ENCODE peak calls at places on chromosomes 11 and 22, in eight cellular contexts. One of them, this sample, is unnamed.

GRCh38 chr11:75717608-75718403 is at the start of gene MOGAT2:
- DNase-seq in HCT116: no peak
- DNase-seq in CD8-positive, alpha-beta T cell: no peak
- DNase-seq in lower lobe of right lung: no peak
- DNase-seq in glutamatergic neuron: no peak
- DNase-seq in lung: no peak
- DNase-seq in fibroblast of the aortic adventitia: no peak
- DNase-seq in GM10248: no peak
- DNase-seq in this sample: no peak

GRCh38 chr22:37079668-37080171 is 28.2 kb downstream of the KCTD17 start:
- DNase-seq in HCT116: no peak
- DNase-seq in CD8-positive, alpha-beta T cell: peak; percentile 73
- DNase-seq in lower lobe of right lung: peak; percentile 58
- DNase-seq in glutamatergic neuron: no peak
- DNase-seq in lung: no peak
- DNase-seq in fibroblast of the aortic adventitia: peak; percentile 27
- DNase-seq in GM10248: no peak
- DNase-seq in this sample: no peak

GRCh38 chr11:22387126-22387525 is 48.9 kb downstream of the SLC17A6 start:
- DNase-seq in HCT116: no peak
- DNase-seq in CD8-positive, alpha-beta T cell: no peak
- DNase-seq in lower lobe of right lung: no peak
- DNase-seq in glutamatergic neuron: no peak
- DNase-seq in lung: no peak
- DNase-seq in fibroblast of the aortic adventitia: no peak
- DNase-seq in GM10248: no peak
- DNase-seq in this sample: no peak

GRCh38 chr11:944711-945470 is 19.2 kb downstream of the AP2A2 start:
- DNase-seq in HCT116: no peak
- DNase-seq in CD8-positive, alpha-beta T cell: no peak
- DNase-seq in lower lobe of right lung: no peak
- DNase-seq in glutamatergic neuron: no peak
- DNase-seq in lung: no peak
- DNase-seq in fibroblast of the aortic adventitia: peak; percentile 60
- DNase-seq in GM10248: no peak
- DNase-seq in this sample: no peak

GRCh38 chr11:1953489-1954284 is 6.6 kb downstream of the MRPL23 start:
- DNase-seq in HCT116: no peak
- DNase-seq in CD8-positive, alpha-beta T cell: no peak
- DNase-seq in lower lobe of right lung: peak; percentile 38
- DNase-seq in glutamatergic neuron: no peak
- DNase-seq in lung: no peak
- DNase-seq in fibroblast of the aortic adventitia: no peak
- DNase-seq in GM10248: no peak
- DNase-seq in this sample: no peak

GRCh38 chr11:34907934-34908593 is 8.1 kb downstream of the APIP start:
- DNase-seq in HCT116: no peak
- DNase-seq in CD8-positive, alpha-beta T cell: no peak
- DNase-seq in lower lobe of right lung: no peak
- DNase-seq in glutamatergic neuron: no peak
- DNase-seq in lung: no peak
- DNase-seq in fibroblast of the aortic adventitia: no peak
- DNase-seq in GM10248: peak; percentile 10
- DNase-seq in this sample: no peak

GRCh38 chr22:45188779-45189178 is 25.1 kb downstream of the NUP50 start:
- DNase-seq in HCT116: no peak
- DNase-seq in CD8-positive, alpha-beta T cell: no peak
- DNase-seq in lower lobe of right lung: peak; percentile 32
- DNase-seq in glutamatergic neuron: no peak
- DNase-seq in lung: no peak
- DNase-seq in fibroblast of the aortic adventitia: no peak
- DNase-seq in GM10248: no peak
- DNase-seq in this sample: no peak

GRCh38 chr22:33897621-33897910 is 22.7 kb downstream of the LARGE1 start:
- DNase-seq in HCT116: no peak
- DNase-seq in CD8-positive, alpha-beta T cell: no peak
- DNase-seq in lower lobe of right lung: no peak
- DNase-seq in glutamatergic neuron: no peak
- DNase-seq in lung: no peak
- DNase-seq in fibroblast of the aortic adventitia: no peak
- DNase-seq in GM10248: no peak
- DNase-seq in this sample: no peak

GRCh38 chr11:76610871-76611475 is 59.6 kb downstream of the LRRC32 start:
- DNase-seq in HCT116: no peak
- DNase-seq in CD8-positive, alpha-beta T cell: peak; percentile 34
- DNase-seq in lower lobe of right lung: no peak
- DNase-seq in glutamatergic neuron: peak; percentile 77
- DNase-seq in lung: no peak
- DNase-seq in fibroblast of the aortic adventitia: no peak
- DNase-seq in GM10248: no peak
- DNase-seq in this sample: no peak

GRCh38 chr11:34161812-34162506 is 56.5 kb downstream of the NAT10 start:
- DNase-seq in HCT116: no peak
- DNase-seq in CD8-positive, alpha-beta T cell: no peak
- DNase-seq in lower lobe of right lung: no peak
- DNase-seq in glutamatergic neuron: no peak
- DNase-seq in lung: no peak
- DNase-seq in fibroblast of the aortic adventitia: no peak
- DNase-seq in GM10248: no peak
- DNase-seq in this sample: no peak

GRCh38 chr22:43186272-43187170 is at the start of gene TTLL12:
- DNase-seq in HCT116: no peak
- DNase-seq in CD8-positive, alpha-beta T cell: peak; percentile 75
- DNase-seq in lower lobe of right lung: peak; percentile 76
- DNase-seq in glutamatergic neuron: peak; percentile 79
- DNase-seq in lung: no peak
- DNase-seq in fibroblast of the aortic adventitia: peak; percentile 30
- DNase-seq in GM10248: peak; percentile 90
- DNase-seq in this sample: peak; percentile 61

GRCh38 chr11:35303596-35304392 is 115.6 kb downstream of the SLC1A2 start:
- DNase-seq in HCT116: no peak
- DNase-seq in CD8-positive, alpha-beta T cell: no peak
- DNase-seq in lower lobe of right lung: peak; percentile 61
- DNase-seq in glutamatergic neuron: no peak
- DNase-seq in lung: peak; percentile 76
- DNase-seq in fibroblast of the aortic adventitia: peak; percentile 95
- DNase-seq in GM10248: no peak
- DNase-seq in this sample: no peak

GRCh38 chr11:9773524-9773923 is 109.6 kb downstream of the SWAP70 start:
- DNase-seq in HCT116: no peak
- DNase-seq in CD8-positive, alpha-beta T cell: no peak
- DNase-seq in lower lobe of right lung: no peak
- DNase-seq in glutamatergic neuron: no peak
- DNase-seq in lung: no peak
- DNase-seq in fibroblast of the aortic adventitia: no peak
- DNase-seq in GM10248: no peak
- DNase-seq in this sample: no peak

GRCh38 chr11:17887779-17888178 is 125.1 kb downstream of the SERGEF start:
- DNase-seq in HCT116: no peak
- DNase-seq in CD8-positive, alpha-beta T cell: no peak
- DNase-seq in lower lobe of right lung: no peak
- DNase-seq in glutamatergic neuron: peak; percentile 47
- DNase-seq in lung: no peak
- DNase-seq in fibroblast of the aortic adventitia: no peak
- DNase-seq in GM10248: no peak
- DNase-seq in this sample: no peak

GRCh38 chr11:69947772-69948255 is 128.6 kb upstream of the FGF3 start:
- DNase-seq in HCT116: peak; percentile 51
- DNase-seq in CD8-positive, alpha-beta T cell: no peak
- DNase-seq in lower lobe of right lung: no peak
- DNase-seq in glutamatergic neuron: no peak
- DNase-seq in lung: no peak
- DNase-seq in fibroblast of the aortic adventitia: no peak
- DNase-seq in GM10248: no peak
- DNase-seq in this sample: no peak

GRCh38 chr11:1229471-1230120 is 6.7 kb downstream of the MUC5B start:
- DNase-seq in HCT116: no peak
- DNase-seq in CD8-positive, alpha-beta T cell: no peak
- DNase-seq in lower lobe of right lung: peak; percentile 35
- DNase-seq in glutamatergic neuron: peak; percentile 14
- DNase-seq in lung: no peak
- DNase-seq in fibroblast of the aortic adventitia: no peak
- DNase-seq in GM10248: no peak
- DNase-seq in this sample: no peak

GRCh38 chr11:70556884-70557741 is 158.8 kb downstream of the CTTN start:
- DNase-seq in HCT116: peak; percentile 89
- DNase-seq in CD8-positive, alpha-beta T cell: no peak
- DNase-seq in lower lobe of right lung: no peak
- DNase-seq in glutamatergic neuron: peak; percentile 65
- DNase-seq in lung: no peak
- DNase-seq in fibroblast of the aortic adventitia: no peak
- DNase-seq in GM10248: no peak
- DNase-seq in this sample: no peak

GRCh38 chr11:133928628-133929059 is 28.1 kb downstream of the IGSF9B start:
- DNase-seq in HCT116: no peak
- DNase-seq in CD8-positive, alpha-beta T cell: peak; percentile 63
- DNase-seq in lower lobe of right lung: no peak
- DNase-seq in glutamatergic neuron: no peak
- DNase-seq in lung: no peak
- DNase-seq in fibroblast of the aortic adventitia: peak; percentile 9
- DNase-seq in GM10248: no peak
- DNase-seq in this sample: no peak

GRCh38 chr11:72575533-72576170 is 98.6 kb downstream of the PDE2A start:
- DNase-seq in HCT116: no peak
- DNase-seq in CD8-positive, alpha-beta T cell: no peak
- DNase-seq in lower lobe of right lung: no peak
- DNase-seq in glutamatergic neuron: no peak
- DNase-seq in lung: no peak
- DNase-seq in fibroblast of the aortic adventitia: no peak
- DNase-seq in GM10248: no peak
- DNase-seq in this sample: no peak

GRCh38 chr11:75925785-75926164 is 110.8 kb downstream of the UVRAG start:
- DNase-seq in HCT116: no peak
- DNase-seq in CD8-positive, alpha-beta T cell: no peak
- DNase-seq in lower lobe of right lung: no peak
- DNase-seq in glutamatergic neuron: no peak
- DNase-seq in lung: no peak
- DNase-seq in fibroblast of the aortic adventitia: peak; percentile 26
- DNase-seq in GM10248: no peak
- DNase-seq in this sample: no peak

GRCh38 chr11:69997352-69997751 is 80.8 kb upstream of the ANO1 start:
- DNase-seq in HCT116: no peak
- DNase-seq in CD8-positive, alpha-beta T cell: no peak
- DNase-seq in lower lobe of right lung: no peak
- DNase-seq in glutamatergic neuron: no peak
- DNase-seq in lung: no peak
- DNase-seq in fibroblast of the aortic adventitia: no peak
- DNase-seq in GM10248: no peak
- DNase-seq in this sample: no peak

GRCh38 chr11:111926505-111927391 is 8.0 kb downstream of the C11orf52 start:
- DNase-seq in HCT116: peak; percentile 93
- DNase-seq in CD8-positive, alpha-beta T cell: peak; percentile 97
- DNase-seq in lower lobe of right lung: peak; percentile 98
- DNase-seq in glutamatergic neuron: peak; percentile 98
- DNase-seq in lung: peak; percentile 95
- DNase-seq in fibroblast of the aortic adventitia: peak; percentile 95
- DNase-seq in GM10248: peak; percentile 99
- DNase-seq in this sample: peak; percentile 97
- TF ChIP-seq CTCF in HCT116: no peak
- TF ChIP-seq CTCF in CD8-positive, alpha-beta T cell: no peak
- TF ChIP-seq CTCF in lower lobe of right lung: no peak
- TF ChIP-seq CTCF in glutamatergic neuron: no peak
- TF ChIP-seq CTCF in lung: no peak
- TF ChIP-seq CTCF in fibroblast of the aortic adventitia: no peak
- TF ChIP-seq CTCF in GM10248: no peak
- TF ChIP-seq CTCF in this sample: no peak

DNA sequence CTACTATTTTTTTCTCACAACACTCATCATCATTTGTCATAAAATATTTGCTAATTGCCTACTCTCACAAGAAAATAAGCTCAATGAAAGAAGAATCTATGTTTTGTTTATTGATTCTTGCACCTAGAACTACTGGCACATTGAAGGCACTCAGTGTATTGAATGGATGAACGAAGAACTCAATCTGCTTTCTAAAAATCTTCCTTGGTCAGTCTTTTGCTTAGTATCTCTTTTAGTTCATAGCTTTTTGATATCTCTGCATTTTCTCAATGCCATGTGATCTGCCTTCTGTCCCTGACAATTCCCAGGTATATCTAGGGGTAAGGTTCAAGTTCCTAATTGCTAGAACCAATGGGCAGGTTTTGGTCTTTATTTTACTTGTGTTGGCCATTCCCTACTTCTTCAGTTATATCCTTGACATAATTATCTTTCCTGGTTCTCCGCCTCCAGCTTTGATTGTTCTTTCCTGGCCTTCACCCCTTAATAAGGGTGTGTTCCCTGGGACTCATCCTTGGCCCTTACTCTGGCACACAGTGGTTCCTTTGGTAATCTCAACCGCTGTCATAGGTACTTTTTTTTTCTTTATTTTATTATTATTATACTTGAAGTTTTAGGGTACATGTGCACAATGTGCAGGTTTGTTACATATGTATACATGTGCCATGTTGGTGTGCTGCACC is 96.4 kb downstream of the CCDC83 start:
- DNase-seq in HCT116: no peak
- DNase-seq in CD8-positive, alpha-beta T cell: no peak
- DNase-seq in lower lobe of right lung: no peak
- DNase-seq in glutamatergic neuron: no peak
- DNase-seq in lung: no peak
- DNase-seq in fibroblast of the aortic adventitia: no peak
- DNase-seq in GM10248: no peak
- DNase-seq in this sample: no peak
- TF ChIP-seq CTCF in HCT116: no peak
- TF ChIP-seq CTCF in CD8-positive, alpha-beta T cell: no peak
- TF ChIP-seq CTCF in lower lobe of right lung: no peak
- TF ChIP-seq CTCF in glutamatergic neuron: no peak
- TF ChIP-seq CTCF in lung: no peak
- TF ChIP-seq CTCF in fibroblast of the aortic adventitia: no peak
- TF ChIP-seq CTCF in GM10248: no peak
- TF ChIP-seq CTCF in this sample: no peak

DNA sequence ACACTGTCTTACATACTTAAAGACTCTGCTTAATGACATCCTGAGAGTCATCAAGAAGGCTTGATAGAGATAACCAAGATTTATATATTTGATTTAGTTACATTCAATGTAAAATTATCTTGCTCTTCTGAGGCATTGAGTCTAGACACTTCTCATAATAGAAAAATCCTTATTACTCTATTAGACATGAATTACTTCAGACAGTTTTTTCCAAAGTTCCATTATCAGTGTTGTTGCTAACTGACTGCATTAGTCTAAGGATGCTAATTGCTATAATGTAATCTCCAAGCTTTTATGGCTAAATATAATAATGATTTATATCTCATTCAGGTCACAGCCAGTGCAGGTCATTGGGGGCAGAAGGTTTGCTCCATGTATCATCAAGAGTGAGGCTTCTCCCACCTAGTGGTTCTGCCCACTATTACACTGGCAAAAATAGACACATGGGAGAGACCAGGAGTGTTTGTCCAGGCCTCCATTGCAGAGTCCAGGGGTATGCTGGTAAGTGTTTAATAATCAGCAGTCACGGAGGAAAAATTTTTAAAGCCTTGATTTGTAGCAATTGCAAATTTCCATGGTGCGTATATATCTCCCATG is 377.2 kb upstream of the DDI1 start:
- DNase-seq in HCT116: peak; percentile 15
- DNase-seq in CD8-positive, alpha-beta T cell: no peak
- DNase-seq in lower lobe of right lung: no peak
- DNase-seq in glutamatergic neuron: no peak
- DNase-seq in lung: no peak
- DNase-seq in fibroblast of the aortic adventitia: no peak
- DNase-seq in GM10248: no peak
- DNase-seq in this sample: peak; percentile 35
- TF ChIP-seq CTCF in HCT116: peak; percentile 56
- TF ChIP-seq CTCF in CD8-positive, alpha-beta T cell: no peak
- TF ChIP-seq CTCF in lower lobe of right lung: no peak
- TF ChIP-seq CTCF in glutamatergic neuron: peak; percentile 65
- TF ChIP-seq CTCF in lung: no peak
- TF ChIP-seq CTCF in fibroblast of the aortic adventitia: peak; percentile 26
- TF ChIP-seq CTCF in GM10248: peak; percentile 9
- TF ChIP-seq CTCF in this sample: peak; percentile 63

GRCh38 chr11:44944181-44944852 is 6.4 kb downstream of the TP53I11 start:
- DNase-seq in HCT116: no peak
- DNase-seq in CD8-positive, alpha-beta T cell: no peak
- DNase-seq in lower lobe of right lung: no peak
- DNase-seq in glutamatergic neuron: no peak
- DNase-seq in lung: no peak
- DNase-seq in fibroblast of the aortic adventitia: no peak
- DNase-seq in GM10248: no peak
- DNase-seq in this sample: no peak
- TF ChIP-seq CTCF in HCT116: no peak
- TF ChIP-seq CTCF in CD8-positive, alpha-beta T cell: no peak
- TF ChIP-seq CTCF in lower lobe of right lung: no peak
- TF ChIP-seq CTCF in glutamatergic neuron: no peak
- TF ChIP-seq CTCF in lung: no peak
- TF ChIP-seq CTCF in fibroblast of the aortic adventitia: no peak
- TF ChIP-seq CTCF in GM10248: no peak
- TF ChIP-seq CTCF in this sample: no peak